ENCODE peak calls at places on chromosomes 2 and 18, in four cellular contexts. One of them, this sample, is unnamed.

GRCh38 chr2:165877565-165878550 is 75.7 kb downstream of the TTC21B start:
- DNase-seq in stimulated activated CD8-positive, alpha-beta memory T cell treated with anti-CD3 and anti-CD28 coated beads, Interleukin-15, amount 100 ng/mL, for 24 hours: no peak
- DNase-seq in left lobe of liver: no peak
- DNase-seq in renal cortical epithelial cell: peak; percentile 34
- DNase-seq in this sample: no peak

GRCh38 chr18:23701544-23702064 is 12.4 kb downstream of the LAMA3 start:
- DNase-seq in stimulated activated CD8-positive, alpha-beta memory T cell treated with anti-CD3 and anti-CD28 coated beads, Interleukin-15, amount 100 ng/mL, for 24 hours: no peak
- DNase-seq in left lobe of liver: no peak
- DNase-seq in renal cortical epithelial cell: no peak
- DNase-seq in this sample: no peak

GRCh38 chr2:238117199-238118154 is 17.3 kb downstream of the ESPNL start:
- DNase-seq in stimulated activated CD8-positive, alpha-beta memory T cell treated with anti-CD3 and anti-CD28 coated beads, Interleukin-15, amount 100 ng/mL, for 24 hours: no peak
- DNase-seq in left lobe of liver: no peak
- DNase-seq in renal cortical epithelial cell: no peak
- DNase-seq in this sample: no peak

GRCh38 chr18:25299426-25299825 is 52.5 kb downstream of the ZNF521 start:
- DNase-seq in stimulated activated CD8-positive, alpha-beta memory T cell treated with anti-CD3 and anti-CD28 coated beads, Interleukin-15, amount 100 ng/mL, for 24 hours: no peak
- DNase-seq in left lobe of liver: no peak
- DNase-seq in renal cortical epithelial cell: peak; percentile 81
- DNase-seq in this sample: no peak

GRCh38 chr18:9643549-9643948 is 29.2 kb upstream of the PPP4R1 start:
- DNase-seq in stimulated activated CD8-positive, alpha-beta memory T cell treated with anti-CD3 and anti-CD28 coated beads, Interleukin-15, amount 100 ng/mL, for 24 hours: no peak
- DNase-seq in left lobe of liver: no peak
- DNase-seq in renal cortical epithelial cell: peak; percentile 99
- DNase-seq in this sample: no peak

GRCh38 chr2:41937921-41938708 is 109.7 kb upstream of the PKDCC start:
- DNase-seq in stimulated activated CD8-positive, alpha-beta memory T cell treated with anti-CD3 and anti-CD28 coated beads, Interleukin-15, amount 100 ng/mL, for 24 hours: no peak
- DNase-seq in left lobe of liver: no peak
- DNase-seq in renal cortical epithelial cell: no peak
- DNase-seq in this sample: no peak

GRCh38 chr2:105102963-105103421 is 65.1 kb downstream of the MRPS9 start:
- DNase-seq in stimulated activated CD8-positive, alpha-beta memory T cell treated with anti-CD3 and anti-CD28 coated beads, Interleukin-15, amount 100 ng/mL, for 24 hours: no peak
- DNase-seq in left lobe of liver: no peak
- DNase-seq in renal cortical epithelial cell: peak; percentile 62
- DNase-seq in this sample: peak; percentile 46

GRCh38 chr18:23798249-23798648 is 109.0 kb downstream of the LAMA3 start:
- DNase-seq in stimulated activated CD8-positive, alpha-beta memory T cell treated with anti-CD3 and anti-CD28 coated beads, Interleukin-15, amount 100 ng/mL, for 24 hours: no peak
- DNase-seq in left lobe of liver: no peak
- DNase-seq in renal cortical epithelial cell: no peak
- DNase-seq in this sample: no peak

GRCh38 chr2:237277151-237277550 is 136.8 kb downstream of the COL6A3 start:
- DNase-seq in stimulated activated CD8-positive, alpha-beta memory T cell treated with anti-CD3 and anti-CD28 coated beads, Interleukin-15, amount 100 ng/mL, for 24 hours: no peak
- DNase-seq in left lobe of liver: no peak
- DNase-seq in renal cortical epithelial cell: no peak
- DNase-seq in this sample: no peak

GRCh38 chr2:1721706-1722483 is 22.4 kb downstream of the PXDN start:
- DNase-seq in stimulated activated CD8-positive, alpha-beta memory T cell treated with anti-CD3 and anti-CD28 coated beads, Interleukin-15, amount 100 ng/mL, for 24 hours: no peak
- DNase-seq in left lobe of liver: no peak
- DNase-seq in renal cortical epithelial cell: peak; percentile 98
- DNase-seq in this sample: no peak

GRCh38 chr2:231390667-231391066 is 4.8 kb upstream of the B3GNT7 start:
- DNase-seq in stimulated activated CD8-positive, alpha-beta memory T cell treated with anti-CD3 and anti-CD28 coated beads, Interleukin-15, amount 100 ng/mL, for 24 hours: no peak
- DNase-seq in left lobe of liver: no peak
- DNase-seq in renal cortical epithelial cell: no peak
- DNase-seq in this sample: no peak

GRCh38 chr2:240389302-240389805 is 46.1 kb upstream of the GPC1 start:
- DNase-seq in stimulated activated CD8-positive, alpha-beta memory T cell treated with anti-CD3 and anti-CD28 coated beads, Interleukin-15, amount 100 ng/mL, for 24 hours: no peak
- DNase-seq in left lobe of liver: no peak
- DNase-seq in renal cortical epithelial cell: no peak
- DNase-seq in this sample: no peak

GRCh38 chr18:68734311-68734710 is 19.4 kb upstream of the TMX3 start:
- DNase-seq in stimulated activated CD8-positive, alpha-beta memory T cell treated with anti-CD3 and anti-CD28 coated beads, Interleukin-15, amount 100 ng/mL, for 24 hours: no peak
- DNase-seq in left lobe of liver: no peak
- DNase-seq in renal cortical epithelial cell: no peak
- DNase-seq in this sample: no peak

GRCh38 chr2:48715042-48715899 is 40.3 kb downstream of the LHCGR start:
- DNase-seq in stimulated activated CD8-positive, alpha-beta memory T cell treated with anti-CD3 and anti-CD28 coated beads, Interleukin-15, amount 100 ng/mL, for 24 hours: no peak
- DNase-seq in left lobe of liver: no peak
- DNase-seq in renal cortical epithelial cell: peak; percentile 83
- DNase-seq in this sample: peak; percentile 43

This sample was measured in mesothelial cell of epicardium.